ENCODE peak calls at places on chromosomes 11 and 22, in five cellular contexts. Y is osteoblast, T is heart left ventricle, W is aorta, U is psoas muscle. S is an unnamed sample. For H3K36me3, the result is how much of the 10 kb centered on the place peaks cover.

GRCh38 chr11:108734956-108735559 is 70.2 kb downstream of the DDX10 start:
- DNase-seq in Y (no peak), T (no peak), W (no peak), U (no peak), S (peak)

GRCh38 chr11:86066606-86067229 is 2.2 kb downstream of the PICALM start:
- DNase-seq in Y (no peak), T (no peak), W (no peak), U (no peak), S (no peak)

GRCh38 chr22:46770151-46770641 is 7.7 kb downstream of the TBC1D22A start:
- DNase-seq in Y (no peak), T (no peak), W (peak), U (no peak), S (no peak)

GRCh38 chr11:110059706-110060430 is 33.3 kb upstream of the ZC3H12C start:
- DNase-seq in Y (no peak), T (no peak), W (no peak), U (no peak), S (no peak)

GRCh38 chr22:26174280-26174679 is 5.0 kb downstream of the SEZ6L start:
- DNase-seq in Y (peak), T (no peak), W (no peak), U (no peak), S (peak)

GRCh38 chr11:11155962-11156815 is 196.9 kb downstream of the CSNK2A3 start:
- DNase-seq in Y (peak), T (no peak), W (no peak), U (no peak), S (peak)

GRCh38 chr11:1148752-1149180 is 9.0 kb upstream of the MUC5AC start:
- DNase-seq in Y (peak), T (no peak), W (no peak), U (no peak), S (no peak)

GRCh38 chr11:114162719-114163123 is 103.2 kb downstream of the ZBTB16 start:
- DNase-seq in Y (peak), T (peak), W (peak), U (peak), S (peak)

GRCh38 chr11:102452461-102453285 is at the start of gene TMEM123:
- DNase-seq in Y (peak), T (peak), W (peak), U (peak), S (peak)

GRCh38 chr11:22521226-22521625 is 104.4 kb downstream of the FANCF start:
- DNase-seq in Y (no peak), T (no peak), W (no peak), U (no peak), S (peak)

GRCh38 chr11:46657186-46657585 is 39.8 kb downstream of the ATG13 start:
- DNase-seq in Y (no peak), T (no peak), W (no peak), U (no peak), S (no peak)

GRCh38 chr11:45658292-45658991 is 7.0 kb downstream of the CHST1 start:
- DNase-seq in Y (peak), T (peak), W (peak), U (peak), S (no peak)

GRCh38 chr22:27349456-27349855 is 452.1 kb downstream of the MN1 start:
- DNase-seq in Y (no peak), T (no peak), W (no peak), U (no peak), S (no peak)

GRCh38 chr11:114166897-114167323 is 107.4 kb downstream of the ZBTB16 start:
- DNase-seq in Y (peak), T (no peak), W (no peak), U (no peak), S (peak)

GRCh38 chr11:10023202-10023601 is 270.8 kb downstream of the SBF2 start:
- DNase-seq in Y (no peak), T (no peak), W (no peak), U (no peak), S (no peak)

GRCh38 chr11:10354389-10354788 is 49.5 kb downstream of the ADM start:
- DNase-seq in Y (no peak), T (no peak), W (no peak), U (no peak), S (no peak)

GRCh38 chr11:36713715-36714114 is 115.7 kb upstream of the RAG2 start:
- DNase-seq in Y (no peak), T (no peak), W (no peak), U (no peak), S (no peak)

GRCh38 chr22:46044718-46045458 is 67.9 kb upstream of the WNT7B start:
- DNase-seq in Y (peak), T (no peak), W (peak), U (no peak), S (no peak)

GRCh38 chr22:22091400-22091878 is 108.9 kb upstream of the TOP3B start:
- DNase-seq in Y (no peak), T (no peak), W (no peak), U (no peak), S (no peak)

GRCh38 chr11:32435947-32436750 is 810 bp upstream of the WT1 start:
- DNase-seq in Y (no peak), T (peak), W (no peak), U (no peak), S (peak)

GRCh38 chr22:50312371-50312770 is 4.9 kb upstream of the PLXNB2 start:
- DNase-seq in Y (peak), T (no peak), W (no peak), U (peak), S (no peak)

DNA sequence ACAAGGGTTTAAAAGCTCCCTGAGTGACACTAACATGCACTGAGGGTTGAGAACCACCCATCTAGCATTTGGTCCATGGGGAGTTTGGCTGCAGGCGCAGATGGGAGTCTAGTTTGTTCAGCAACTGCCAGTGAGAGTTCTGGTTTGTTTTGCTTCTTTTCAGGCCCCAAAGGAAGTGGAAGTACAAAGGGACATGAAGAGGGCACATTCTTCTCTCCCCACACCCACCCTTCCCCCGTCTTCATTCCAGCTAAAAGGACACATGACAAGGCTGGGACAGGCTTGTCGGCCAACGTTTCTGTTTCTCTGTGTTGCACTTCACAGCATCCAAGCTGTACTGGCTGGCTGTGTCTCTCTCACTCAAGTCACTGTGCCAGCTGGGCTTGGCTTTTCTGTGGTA is 8.2 kb upstream of the ENDOD1 start:
- DNase-seq in Y (no peak), T (peak), W (peak), U (peak), S (no peak)
- H3K4me3 ChIP-seq in Y (no peak), T (no peak), W (no peak), U (no peak), S (no peak)

GRCh38 chr22:30940655-30941362 is 27.8 kb downstream of the MORC2 start:
- DNase-seq in Y (no peak), T (no peak), W (no peak), U (no peak), S (no peak)
- H3K36me3 ChIP-seq in Y (half or more), T (half or more), W (under half), U (under half), S (half or more)

GRCh38 chr22:18152519-18152918 is 2.5 kb downstream of the USP18 start:
- DNase-seq in Y (peak), T (no peak), W (no peak), U (no peak), S (no peak)
- H3K4me3 ChIP-seq in Y (no peak), T (no peak), W (no peak), U (no peak), S (no peak)

GRCh38 chr11:122802876-122803275 is 35.4 kb upstream of the CRTAM start:
- DNase-seq in Y (no peak), T (no peak), W (no peak), U (no peak), S (no peak)

GRCh38 chr11:122795281-122795680 is 43.0 kb upstream of the CRTAM start:
- DNase-seq in Y (no peak), T (no peak), W (no peak), U (no peak), S (no peak)

GRCh38 chr11:122796128-122796717 is 42.1 kb upstream of the CRTAM start:
- DNase-seq in Y (no peak), T (peak), W (no peak), U (peak), S (peak)

GRCh38 chr11:122793500-122793899 is 44.8 kb upstream of the CRTAM start:
- DNase-seq in Y (no peak), T (no peak), W (no peak), U (no peak), S (no peak)

GRCh38 chr11:122797651-122798050 is 40.6 kb upstream of the CRTAM start:
- DNase-seq in Y (no peak), T (no peak), W (no peak), U (no peak), S (no peak)
- H3K36me3 ChIP-seq in Y (half or more), T (half or more), W (under half), U (under half), S (under half)

S was measured in A673.